ENCODE peak calls at places on chromosomes 2 and 18, in five cellular contexts. R is lower lobe of right lung, C is ovary, E is keratinocyte, X is breast epithelium. Q is an unnamed sample. For H3K4me1, the result is how much of the 10 kb centered on the place peaks cover.

GRCh38 chr2:75606851-75607798 is 39.5 kb upstream of the MRPL19 start:
- DNase-seq in R (no peak), C (no peak), E (no peak), X (no peak), Q (peak)

GRCh38 chr18:23158884-23159820 is 23.9 kb downstream of the CABLES1 start:
- DNase-seq in R (no peak), C (no peak), E (no peak), X (no peak), Q (no peak)

GRCh38 chr2:20397811-20398447 is 47.3 kb upstream of the PUM2 start:
- DNase-seq in R (no peak), C (no peak), E (no peak), X (no peak), Q (peak)

GRCh38 chr2:27809761-27810241 is 38.3 kb downstream of the MRPL33 start:
- DNase-seq in R (no peak), C (no peak), E (peak), X (no peak), Q (peak)

GRCh38 chr2:24448811-24449210 is 42.2 kb upstream of the NCOA1 start:
- DNase-seq in R (no peak), C (no peak), E (no peak), X (no peak), Q (no peak)

GRCh38 chr18:76721207-76721996 is 101.0 kb upstream of the ZNF236 start:
- DNase-seq in R (no peak), C (no peak), E (no peak), X (no peak), Q (no peak)

GRCh38 chr18:76524900-76525698 is 30.1 kb upstream of the ZNF516 start:
- DNase-seq in R (no peak), C (peak), E (no peak), X (no peak), Q (no peak)

GRCh38 chr2:225597911-225598310 is 198.4 kb downstream of the NYAP2 start:
- DNase-seq in R (no peak), C (no peak), E (no peak), X (no peak), Q (no peak)

GRCh38 chr2:182824759-182825143 is 41.7 kb downstream of the FRZB start:
- DNase-seq in R (no peak), C (no peak), E (no peak), X (no peak), Q (no peak)

GRCh38 chr2:37629529-37629928 is 41.9 kb downstream of the CDC42EP3 start:
- DNase-seq in R (no peak), C (no peak), E (no peak), X (no peak), Q (no peak)

GRCh38 chr2:69933839-69934613 is 19.1 kb downstream of the MXD1 start:
- DNase-seq in R (no peak), C (no peak), E (no peak), X (no peak), Q (peak)

GRCh38 chr2:17635007-17635406 is 94.5 kb downstream of the VSNL1 start:
- DNase-seq in R (no peak), C (no peak), E (no peak), X (no peak), Q (peak)

GRCh38 chr18:44013871-44014270 is 666.8 kb upstream of the SETBP1 start:
- DNase-seq in R (no peak), C (no peak), E (no peak), X (no peak), Q (no peak)

GRCh38 chr2:236574424-236575145 is 5.0 kb downstream of the ACKR3 start:
- DNase-seq in R (no peak), C (no peak), E (no peak), X (no peak), Q (no peak)

GRCh38 chr2:68441179-68441993 is 25.7 kb downstream of the FBXO48 start:
- DNase-seq in R (peak), C (peak), E (no peak), X (no peak), Q (no peak)

GRCh38 chr18:22106536-22107292 is 62.7 kb upstream of the GATA6 start:
- DNase-seq in R (no peak), C (no peak), E (no peak), X (no peak), Q (no peak)

GRCh38 chr2:134375935-134376334 is 122.1 kb downstream of the MGAT5 start:
- DNase-seq in R (no peak), C (peak), E (no peak), X (no peak), Q (peak)

GRCh38 chr18:77297919-77298571 is 48.4 kb downstream of the GALR1 start:
- DNase-seq in R (no peak), C (no peak), E (no peak), X (no peak), Q (no peak)

GRCh38 chr2:46384457-46384815 is 87.2 kb downstream of the EPAS1 start:
- DNase-seq in R (no peak), C (no peak), E (no peak), X (no peak), Q (no peak)

GRCh38 chr18:48940854-48941531 is 9.8 kb downstream of the SMAD7 start:
- DNase-seq in R (no peak), C (peak), E (no peak), X (no peak), Q (peak)

GRCh38 chr18:8287184-8287885 is 321.9 kb upstream of the RAB12 start:
- DNase-seq in R (no peak), C (no peak), E (no peak), X (no peak), Q (no peak)

GRCh38 chr2:129877289-129877741 is 102.2 kb upstream of the RAB6C start:
- DNase-seq in R (peak), C (peak), E (peak), X (peak), Q (peak)

GRCh38 chr2:128457006-128457604 is 138.4 kb upstream of the HS6ST1 start:
- DNase-seq in R (no peak), C (no peak), E (no peak), X (no peak), Q (peak)

GRCh38 chr18:21163647-21164625 is 52.3 kb upstream of the ROCK1 start:
- DNase-seq in R (no peak), C (no peak), E (peak), X (no peak), Q (peak)

GRCh38 chr2:108858894-108859293 is 72.3 kb downstream of the CCDC138 start:
- DNase-seq in R (no peak), C (no peak), E (no peak), X (no peak), Q (no peak)

GRCh38 chr2:133422946-133423345 is 145.3 kb downstream of the NCKAP5 start:
- DNase-seq in R (no peak), C (no peak), E (no peak), X (no peak), Q (no peak)

GRCh38 chr2:38075436-38076249 is at the start of gene CYP1B1:
- DNase-seq in R (peak), C (no peak), E (no peak), X (peak), Q (peak)

GRCh38 chr2:39942970-39943369 is 163.9 kb upstream of the THUMPD2 start:
- DNase-seq in R (no peak), C (no peak), E (no peak), X (no peak), Q (peak)

GRCh38 chr2:29611850-29612249 is 309.5 kb downstream of the ALK start:
- DNase-seq in R (no peak), C (no peak), E (no peak), X (no peak), Q (no peak)

GRCh38 chr2:197219636-197220035 is 90.9 kb downstream of the ANKRD44 start:
- DNase-seq in R (no peak), C (no peak), E (no peak), X (no peak), Q (no peak)
- H3K4me1 ChIP-seq in R (under half), C (under half), E (under half), X (under half), Q (under half)

DNA sequence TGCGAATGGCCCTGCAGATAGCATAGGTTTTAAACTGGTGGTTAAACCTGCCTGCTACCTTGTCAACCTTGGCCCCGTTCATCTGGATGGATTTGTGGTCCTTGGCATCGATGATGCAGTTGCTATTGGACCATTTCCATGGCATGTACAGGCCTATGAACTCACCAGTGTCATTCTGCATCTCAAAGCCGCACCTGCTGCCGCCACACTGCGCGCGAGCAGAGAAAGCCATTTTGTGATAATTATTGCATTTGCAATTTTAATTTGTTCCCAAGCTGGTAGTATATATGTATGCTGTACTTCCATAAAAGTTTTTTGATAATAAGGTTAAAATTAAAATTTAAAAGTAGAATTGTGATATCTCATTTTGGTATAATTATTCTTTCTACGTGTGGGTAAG is 94.8 kb upstream of the UXS1 start:
- DNase-seq in R (no peak), C (no peak), E (no peak), X (no peak), Q (no peak)
- H3K4me1 ChIP-seq in R (under half), C (under half), E (under half), X (under half), Q (under half)

GRCh38 chr18:13278231-13278630 is 59.7 kb downstream of the LDLRAD4 start:
- DNase-seq in R (no peak), C (no peak), E (no peak), X (no peak), Q (no peak)

GRCh38 chr18:13280066-13280795 is 61.7 kb downstream of the LDLRAD4 start:
- DNase-seq in R (no peak), C (no peak), E (no peak), X (no peak), Q (no peak)

GRCh38 chr18:13276530-13277520 is 58.3 kb downstream of the LDLRAD4 start:
- DNase-seq in R (no peak), C (no peak), E (no peak), X (no peak), Q (no peak)

GRCh38 chr18:13281406-13281805 is 62.8 kb downstream of the LDLRAD4 start:
- DNase-seq in R (no peak), C (no peak), E (no peak), X (no peak), Q (no peak)

DNA sequence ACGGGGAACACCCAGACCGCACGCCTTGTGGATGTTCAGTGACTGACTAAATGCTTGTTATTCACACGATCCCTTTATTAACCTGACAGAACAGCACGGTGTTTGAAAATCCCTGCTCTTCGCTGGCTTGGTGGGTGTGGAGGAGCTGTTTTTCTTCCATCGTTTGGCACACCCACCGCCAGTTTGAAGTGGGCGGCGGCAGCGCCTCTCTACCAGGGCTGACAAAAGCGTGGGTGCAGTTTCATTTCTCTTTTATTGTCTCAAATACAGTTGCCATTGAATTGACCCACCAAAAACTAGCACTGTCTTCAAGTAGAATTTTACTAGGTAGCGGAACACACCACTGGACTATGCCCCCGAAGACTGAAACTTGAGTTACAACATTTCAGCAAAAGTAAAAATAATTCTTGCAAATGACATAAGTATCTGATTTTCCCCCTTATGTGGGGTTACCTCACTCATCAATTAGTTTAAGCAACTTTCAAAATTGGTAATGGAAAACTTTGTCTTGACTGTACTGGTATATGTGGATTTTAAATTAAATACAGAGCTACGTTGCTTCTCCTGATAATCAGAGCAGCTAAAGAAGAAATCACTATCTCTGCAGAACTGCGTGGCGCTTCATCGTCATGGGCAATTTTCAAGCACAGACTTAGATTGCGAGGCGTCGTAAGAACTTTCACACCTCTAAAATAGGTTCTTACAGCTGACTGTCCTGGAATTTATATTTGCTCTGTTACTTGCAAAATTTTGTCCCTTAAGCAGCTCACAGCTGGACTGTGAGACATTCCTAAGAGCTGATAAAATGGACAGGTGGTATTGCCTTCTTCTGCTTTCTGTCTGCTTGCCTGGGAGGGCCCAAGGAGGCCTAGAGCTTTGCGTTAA is 60.9 kb downstream of the LDLRAD4 start:
- DNase-seq in R (no peak), C (no peak), E (no peak), X (peak), Q (no peak)
- H3K4me1 ChIP-seq in R (under half), C (under half), E (under half), X (under half), Q (under half)

GRCh38 chr2:191319181-191319580 is 74.0 kb downstream of the MYO1B start:
- DNase-seq in R (no peak), C (no peak), E (no peak), X (no peak), Q (no peak)
- H3K4me1 ChIP-seq in R (under half), C (under half), E (half or more), X (under half), Q (half or more)

DNA sequence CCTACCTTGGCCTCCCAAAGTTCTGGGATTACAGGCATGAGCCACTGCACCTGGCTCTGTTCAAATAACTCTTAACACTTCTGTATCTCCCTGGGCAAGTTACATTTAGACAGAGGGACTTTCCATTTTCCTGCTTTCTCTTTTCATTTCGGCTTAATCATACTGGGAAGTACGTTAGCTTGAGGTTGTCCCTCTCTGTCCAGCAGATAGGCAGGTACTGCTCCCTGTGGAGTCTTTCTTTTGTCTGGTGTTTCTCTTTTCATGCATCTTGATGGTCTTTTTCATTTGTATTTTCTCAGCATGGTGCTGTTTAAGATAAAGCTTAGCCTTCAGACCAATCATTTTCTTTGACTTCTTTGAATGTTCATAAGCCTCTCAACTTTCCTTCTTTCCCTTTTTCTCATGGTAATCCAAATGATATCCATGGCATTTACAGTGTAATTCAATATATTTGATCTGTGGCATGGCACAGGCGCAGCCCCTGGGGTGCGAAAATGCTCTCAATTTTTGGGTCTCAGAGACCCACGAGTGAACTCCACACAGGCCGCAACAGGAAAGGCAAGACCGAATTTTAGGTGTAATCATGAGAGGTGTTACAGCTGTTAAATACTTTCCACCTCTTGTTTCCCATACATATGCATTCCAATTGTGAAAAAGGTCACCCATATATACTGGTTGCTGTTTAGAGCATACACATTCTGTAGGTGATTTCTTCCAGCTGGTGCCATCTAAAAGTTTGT is 99.9 kb upstream of the MYO3B start:
- DNase-seq in R (no peak), C (no peak), E (no peak), X (no peak), Q (no peak)
- H3K4me1 ChIP-seq in R (under half), C (under half), E (under half), X (under half), Q (under half)